ENCODE peak calls at places on chromosome 3, in seven cellular contexts. B is fibroblast of lung; Y is CD8-positive, alpha-beta memory T cell; T is nucleus accumbens; U is stomach; I is WTC11; S is AG10803. D is an unnamed sample.

GRCh38 chr3:52845691-52846426 is 11.0 kb upstream of the MUSTN1 start:
- DNase-seq in B (no peak), Y (no peak), T (no peak), U (no peak), I (peak), S (no peak), D (no peak)

GRCh38 chr3:192372627-192373026 is 354.7 kb downstream of the FGF12 start:
- DNase-seq in B (no peak), Y (no peak), T (no peak), U (no peak), I (no peak), S (no peak), D (no peak)

GRCh38 chr3:192408007-192408655 is 319.2 kb downstream of the FGF12 start:
- DNase-seq in B (peak), Y (no peak), T (no peak), U (no peak), I (peak), S (no peak), D (no peak)

GRCh38 chr3:126482503-126483255 is 7.0 kb upstream of the ZXDC start:
- DNase-seq in B (no peak), Y (no peak), T (no peak), U (no peak), I (no peak), S (no peak), D (no peak)

GRCh38 chr3:188975612-188976314 is 196.0 kb upstream of the TPRG1 start:
- DNase-seq in B (no peak), Y (no peak), T (no peak), U (no peak), I (no peak), S (no peak), D (no peak)

GRCh38 chr3:134579266-134579665 is 71.6 kb downstream of the KY start:
- DNase-seq in B (no peak), Y (no peak), T (no peak), U (no peak), I (no peak), S (no peak), D (no peak)

GRCh38 chr3:151327571-151328198 is 1.7 kb downstream of the P2RY13 start:
- DNase-seq in B (no peak), Y (no peak), T (no peak), U (no peak), I (no peak), S (peak), D (no peak)

GRCh38 chr3:100319951-100320350 is 14.6 kb upstream of the NIT2 start:
- DNase-seq in B (no peak), Y (no peak), T (no peak), U (no peak), I (no peak), S (no peak), D (no peak)

GRCh38 chr3:45313743-45314403 is 74.5 kb upstream of the LARS2 start:
- DNase-seq in B (no peak), Y (no peak), T (no peak), U (no peak), I (no peak), S (no peak), D (no peak)

GRCh38 chr3:182139627-182140357 is 428.1 kb downstream of the SOX2 start:
- DNase-seq in B (no peak), Y (no peak), T (no peak), U (no peak), I (peak), S (no peak), D (no peak)

GRCh38 chr3:159432721-159433300 is 555.8 kb upstream of the IL12A start:
- DNase-seq in B (peak), Y (no peak), T (no peak), U (no peak), I (no peak), S (no peak), D (peak)

GRCh38 chr3:23612296-23612891 is 193.4 kb upstream of the UBE2E1 start:
- DNase-seq in B (peak), Y (no peak), T (no peak), U (no peak), I (no peak), S (peak), D (no peak)

GRCh38 chr3:37700849-37701248 is 160.8 kb upstream of the CTDSPL start:
- DNase-seq in B (no peak), Y (no peak), T (no peak), U (no peak), I (no peak), S (no peak), D (no peak)

GRCh38 chr3:192869131-192870027 is 48.3 kb downstream of the MB21D2 start:
- DNase-seq in B (peak), Y (no peak), T (no peak), U (no peak), I (no peak), S (peak), D (no peak)

GRCh38 chr3:157475921-157476395 is 27.3 kb downstream of the VEPH1 start:
- DNase-seq in B (peak), Y (no peak), T (no peak), U (no peak), I (no peak), S (peak), D (no peak)

GRCh38 chr3:158105124-158105709 is 1.0 kb downstream of the SHOX2 start:
- DNase-seq in B (no peak), Y (no peak), T (no peak), U (no peak), I (peak), S (peak), D (no peak)

GRCh38 chr3:115099115-115099884 is 47.8 kb downstream of the ZBTB20 start:
- DNase-seq in B (peak), Y (no peak), T (no peak), U (no peak), I (no peak), S (no peak), D (no peak)

GRCh38 chr3:120462409-120462959 is 11.7 kb upstream of the FSTL1 start:
- DNase-seq in B (no peak), Y (no peak), T (no peak), U (no peak), I (no peak), S (no peak), D (no peak)

GRCh38 chr3:37604336-37604833 is 257.3 kb upstream of the CTDSPL start:
- DNase-seq in B (no peak), Y (no peak), T (no peak), U (no peak), I (no peak), S (no peak), D (no peak)

GRCh38 chr3:120147072-120147871 is 53.0 kb upstream of the GSK3B start:
- DNase-seq in B (no peak), Y (peak), T (no peak), U (peak), I (peak), S (no peak), D (no peak)

GRCh38 chr3:28901029-28901428 is 379.8 kb upstream of the RBMS3 start:
- DNase-seq in B (peak), Y (no peak), T (no peak), U (no peak), I (no peak), S (peak), D (no peak)

GRCh38 chr3:97576221-97576620 is 188.3 kb upstream of the ARL6 start:
- DNase-seq in B (no peak), Y (no peak), T (no peak), U (no peak), I (no peak), S (no peak), D (no peak)

GRCh38 chr3:187743195-187744141 is 1.8 kb downstream of the BCL6 start:
- DNase-seq in B (peak), Y (no peak), T (peak), U (peak), I (no peak), S (peak), D (no peak)

GRCh38 chr3:101381809-101382208 is 61.4 kb upstream of the IMPG2 start:
- DNase-seq in B (peak), Y (no peak), T (no peak), U (no peak), I (no peak), S (peak), D (no peak)

GRCh38 chr3:76264911-76265310 is 479.6 kb upstream of the ZNF717 start:
- DNase-seq in B (no peak), Y (no peak), T (no peak), U (no peak), I (no peak), S (no peak), D (no peak)

GRCh38 chr3:195911946-195912270 is 3.6 kb upstream of the TNK2 start:
- DNase-seq in B (no peak), Y (no peak), T (no peak), U (no peak), I (no peak), S (peak), D (no peak)

GRCh38 chr3:43286886-43287301 is 554 bp downstream of the SNRK start:
- DNase-seq in B (peak), Y (peak), T (no peak), U (no peak), I (no peak), S (peak), D (no peak)

GRCh38 chr3:160260587-160261270 is 35.5 kb downstream of the C3orf80 start:
- DNase-seq in B (no peak), Y (no peak), T (no peak), U (no peak), I (no peak), S (peak), D (no peak)